ENCODE peak calls at places on chromosomes 3 and 15, in eight cellular contexts. M is foreskin fibroblast; W is GM23338; J is spleen; G is Calu3; B is CD8-positive, alpha-beta T cell; Y is MCF 10A; A is WTC11. C is an unnamed sample.

GRCh38 chr3:48543271-48543866 is 13.2 kb downstream of the PFKFB4 start:
- DNase-seq in M (no peak), W (no peak), J (no peak), G (no peak), B (no peak), Y (no peak), A (no peak), C (peak)

GRCh38 chr3:101825904-101826445 is 23.3 kb upstream of the NFKBIZ start:
- DNase-seq in M (peak), W (no peak), J (no peak), G (no peak), B (no peak), Y (peak), A (no peak), C (no peak)

GRCh38 chr15:64536244-64536836 is 76.0 kb downstream of the ZNF609 start:
- DNase-seq in M (peak), W (no peak), J (no peak), G (peak), B (no peak), Y (peak), A (no peak), C (no peak)

GRCh38 chr3:54900954-54901591 is 26.8 kb downstream of the LRTM1 start:
- DNase-seq in M (no peak), W (no peak), J (no peak), G (no peak), B (no peak), Y (no peak), A (no peak), C (no peak)

GRCh38 chr3:181722156-181722555 is 10.4 kb downstream of the SOX2 start:
- DNase-seq in M (no peak), W (no peak), J (no peak), G (no peak), B (no peak), Y (no peak), A (no peak), C (no peak)

GRCh38 chr3:53493997-53494791 is at the start of gene CACNA1D:
- DNase-seq in M (no peak), W (peak), J (no peak), G (peak), B (no peak), Y (peak), A (peak), C (no peak)

GRCh38 chr3:158105124-158105709 is 1.0 kb downstream of the SHOX2 start:
- DNase-seq in M (no peak), W (peak), J (peak), G (peak), B (no peak), Y (peak), A (peak), C (no peak)

GRCh38 chr3:88005066-88005465 is 53.7 kb downstream of the CGGBP1 start:
- DNase-seq in M (no peak), W (peak), J (no peak), G (no peak), B (no peak), Y (peak), A (no peak), C (no peak)

GRCh38 chr3:127990051-127990450 is 62.2 kb upstream of the SEC61A1 start:
- DNase-seq in M (no peak), W (no peak), J (no peak), G (no peak), B (no peak), Y (no peak), A (no peak), C (no peak)

GRCh38 chr3:89278305-89278704 is 170.9 kb downstream of the EPHA3 start:
- DNase-seq in M (no peak), W (peak), J (no peak), G (no peak), B (no peak), Y (no peak), A (peak), C (no peak)

GRCh38 chr3:148758303-148758884 is 60.7 kb downstream of the AGTR1 start:
- DNase-seq in M (no peak), W (no peak), J (no peak), G (no peak), B (no peak), Y (no peak), A (no peak), C (no peak)

GRCh38 chr3:55879901-55880331 is 392.8 kb upstream of the WNT5A start:
- DNase-seq in M (no peak), W (no peak), J (no peak), G (no peak), B (no peak), Y (peak), A (no peak), C (no peak)

GRCh38 chr3:16183601-16184270 is 9.3 kb downstream of the GALNT15 start:
- DNase-seq in M (peak), W (no peak), J (no peak), G (no peak), B (no peak), Y (peak), A (no peak), C (no peak)

GRCh38 chr15:100714034-100714748 is 111.8 kb downstream of the ASB7 start:
- DNase-seq in M (no peak), W (no peak), J (peak), G (no peak), B (no peak), Y (no peak), A (no peak), C (no peak)

GRCh38 chr3:135325096-135325495 is 530.0 kb downstream of the EPHB1 start:
- DNase-seq in M (no peak), W (no peak), J (no peak), G (no peak), B (no peak), Y (peak), A (no peak), C (no peak)

GRCh38 chr15:91852741-91853500 is 587 bp upstream of the SLCO3A1 start:
- DNase-seq in M (peak), W (peak), J (peak), G (peak), B (peak), Y (peak), A (peak), C (peak)

GRCh38 chr3:71548995-71549394 is 34.5 kb downstream of the FOXP1 start:
- DNase-seq in M (no peak), W (no peak), J (no peak), G (no peak), B (no peak), Y (no peak), A (no peak), C (no peak)

GRCh38 chr15:64950888-64951287 is 38.8 kb downstream of the SPG21 start:
- DNase-seq in M (no peak), W (no peak), J (no peak), G (no peak), B (no peak), Y (no peak), A (no peak), C (no peak)

GRCh38 chr15:39976291-39977274 is 42.7 kb downstream of the EIF2AK4 start:
- DNase-seq in M (peak), W (peak), J (peak), G (peak), B (no peak), Y (no peak), A (peak), C (no peak)

GRCh38 chr15:33963831-33964664 is 4.2 kb upstream of the CHRM5 start:
- DNase-seq in M (peak), W (peak), J (no peak), G (no peak), B (no peak), Y (peak), A (no peak), C (no peak)

GRCh38 chr15:33098082-33099058 is 96.1 kb downstream of the FMN1 start:
- DNase-seq in M (peak), W (no peak), J (no peak), G (no peak), B (no peak), Y (peak), A (no peak), C (no peak)

GRCh38 chr15:67181221-67181639 is 73.2 kb downstream of the AAGAB start:
- DNase-seq in M (no peak), W (no peak), J (no peak), G (no peak), B (no peak), Y (no peak), A (no peak), C (no peak)

GRCh38 chr3:13866406-13866965 is 13.4 kb downstream of the WNT7A start:
- DNase-seq in M (no peak), W (no peak), J (peak), G (no peak), B (peak), Y (peak), A (no peak), C (no peak)

GRCh38 chr15:51229907-51230328 is 108.5 kb downstream of the CYP19A1 start:
- DNase-seq in M (peak), W (peak), J (no peak), G (no peak), B (no peak), Y (no peak), A (no peak), C (no peak)

GRCh38 chr15:51579012-51579411 is 43.6 kb downstream of the DMXL2 start:
- DNase-seq in M (no peak), W (no peak), J (no peak), G (no peak), B (no peak), Y (no peak), A (no peak), C (no peak)

GRCh38 chr3:189908646-189909045 is 212.1 kb downstream of the P3H2 start:
- DNase-seq in M (peak), W (no peak), J (no peak), G (peak), B (no peak), Y (peak), A (no peak), C (no peak)

GRCh38 chr15:55587321-55588069 is 650 bp downstream of the PYGO1 start:
- DNase-seq in M (peak), W (peak), J (no peak), G (peak), B (no peak), Y (peak), A (peak), C (no peak)

GRCh38 chr3:72018339-72018984 is 233.5 kb upstream of the PROK2 start:
- DNase-seq in M (no peak), W (no peak), J (no peak), G (no peak), B (no peak), Y (peak), A (no peak), C (peak)

GRCh38 chr15:82828064-82828463 is 18.6 kb downstream of the WHAMM start:
- DNase-seq in M (no peak), W (no peak), J (no peak), G (no peak), B (no peak), Y (no peak), A (no peak), C (no peak)

GRCh38 chr3:114892117-114892870 is 254.8 kb downstream of the ZBTB20 start:
- DNase-seq in M (no peak), W (no peak), J (no peak), G (no peak), B (no peak), Y (no peak), A (no peak), C (no peak)

GRCh38 chr15:96657096-96657495 is 326.6 kb downstream of the NR2F2 start:
- DNase-seq in M (no peak), W (peak), J (no peak), G (no peak), B (no peak), Y (no peak), A (no peak), C (no peak)

GRCh38 chr15:89770041-89770440 is 6.1 kb upstream of the MESP2 start:
- DNase-seq in M (peak), W (no peak), J (no peak), G (no peak), B (no peak), Y (no peak), A (no peak), C (no peak)

GRCh38 chr3:106299300-106300098 is 430.7 kb upstream of the CBLB start:
- DNase-seq in M (peak), W (no peak), J (no peak), G (peak), B (no peak), Y (peak), A (no peak), C (no peak)

GRCh38 chr15:98257290-98257689 is 296.8 kb downstream of the ARRDC4 start:
- DNase-seq in M (no peak), W (no peak), J (no peak), G (no peak), B (no peak), Y (no peak), A (no peak), C (no peak)

GRCh38 chr15:96893159-96893906 is 562.8 kb downstream of the NR2F2 start:
- DNase-seq in M (no peak), W (peak), J (no peak), G (peak), B (no peak), Y (peak), A (peak), C (no peak)

GRCh38 chr3:53196575-53197407 is 35.8 kb downstream of the PRKCD start:
- DNase-seq in M (no peak), W (peak), J (no peak), G (no peak), B (no peak), Y (peak), A (peak), C (peak)

GRCh38 chr15:28897861-28898608 is 12.3 kb downstream of the APBA2 start:
- DNase-seq in M (no peak), W (no peak), J (peak), G (no peak), B (no peak), Y (no peak), A (no peak), C (no peak)

GRCh38 chr15:80434926-80435720 is 30.9 kb downstream of the ARNT2 start:
- DNase-seq in M (no peak), W (no peak), J (peak), G (no peak), B (no peak), Y (no peak), A (no peak), C (no peak)
- TF ChIP-seq CTCF in M (no peak), W (no peak), J (no peak), G (no peak), B (no peak), Y (no peak), A (no peak), C (no peak)

DNA sequence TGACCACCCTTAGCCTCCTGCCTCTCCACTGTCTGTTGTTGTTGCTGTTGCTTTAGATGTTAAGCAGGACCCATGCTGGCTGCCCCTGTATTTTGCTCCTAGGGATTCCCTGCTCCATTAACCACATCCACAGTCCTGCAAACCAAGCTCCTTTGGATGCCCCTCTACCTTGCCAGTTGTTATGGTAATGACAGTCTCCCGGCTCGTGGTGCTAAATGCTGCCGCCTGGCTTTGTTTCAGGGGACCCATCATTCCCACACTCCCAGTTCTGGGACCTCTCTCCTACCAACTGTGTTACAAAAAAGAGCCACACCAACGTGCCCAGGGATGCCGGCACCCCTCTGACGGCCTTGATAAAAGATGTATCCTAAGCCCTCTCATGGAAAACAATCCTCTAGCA is 15.5 kb upstream of the MCCC1 start:
- DNase-seq in M (no peak), W (peak), J (no peak), G (no peak), B (no peak), Y (no peak), A (peak), C (no peak)
- TF ChIP-seq CTCF in M (no peak), W (peak), J (no peak), G (no peak), B (no peak), Y (no peak), A (no peak), C (no peak)

GRCh38 chr3:43733459-43734384 is 43.0 kb downstream of the ABHD5 start:
- DNase-seq in M (peak), W (peak), J (no peak), G (no peak), B (no peak), Y (no peak), A (peak), C (no peak)
- TF ChIP-seq CTCF in M (no peak), W (peak), J (no peak), G (no peak), B (no peak), Y (no peak), A (no peak), C (no peak)

GRCh38 chr3:187066228-187066995 is 72.9 kb downstream of the RPL39L start:
- DNase-seq in M (no peak), W (peak), J (no peak), G (peak), B (peak), Y (peak), A (peak), C (no peak)
- TF ChIP-seq CTCF in M (no peak), W (peak), J (peak), G (no peak), B (peak), Y (peak), A (peak), C (peak)

GRCh38 chr3:45020534-45020933 is 5.6 kb upstream of the CLEC3B start:
- DNase-seq in M (no peak), W (no peak), J (no peak), G (no peak), B (no peak), Y (no peak), A (no peak), C (no peak)
- TF ChIP-seq CTCF in M (no peak), W (no peak), J (no peak), G (no peak), B (no peak), Y (no peak), A (no peak), C (no peak)

GRCh38 chr15:74311734-74312444 is 55.6 kb downstream of the CYP11A1 start:
- DNase-seq in M (no peak), W (peak), J (no peak), G (peak), B (no peak), Y (peak), A (peak), C (no peak)
- TF ChIP-seq CTCF in M (peak), W (peak), J (peak), G (peak), B (no peak), Y (peak), A (no peak), C (no peak)

GRCh38 chr3:132461544-132461943 is 44.2 kb downstream of the DNAJC13 start:
- DNase-seq in M (peak), W (no peak), J (no peak), G (no peak), B (no peak), Y (no peak), A (no peak), C (no peak)
- TF ChIP-seq CTCF in M (no peak), W (no peak), J (no peak), G (no peak), B (no peak), Y (no peak), A (no peak), C (no peak)

GRCh38 chr3:123743121-123743520 is 141.0 kb downstream of the MYLK start:
- DNase-seq in M (no peak), W (no peak), J (no peak), G (no peak), B (no peak), Y (no peak), A (no peak), C (no peak)

GRCh38 chr3:123741058-123741511 is 143.0 kb downstream of the MYLK start:
- DNase-seq in M (no peak), W (no peak), J (no peak), G (no peak), B (no peak), Y (no peak), A (no peak), C (no peak)

GRCh38 chr3:123750209-123750608 is 133.9 kb downstream of the MYLK start:
- DNase-seq in M (no peak), W (no peak), J (no peak), G (no peak), B (no peak), Y (no peak), A (no peak), C (no peak)

GRCh38 chr3:123749716-123750115 is 134.4 kb downstream of the MYLK start:
- DNase-seq in M (peak), W (no peak), J (no peak), G (no peak), B (no peak), Y (peak), A (no peak), C (no peak)

DNA sequence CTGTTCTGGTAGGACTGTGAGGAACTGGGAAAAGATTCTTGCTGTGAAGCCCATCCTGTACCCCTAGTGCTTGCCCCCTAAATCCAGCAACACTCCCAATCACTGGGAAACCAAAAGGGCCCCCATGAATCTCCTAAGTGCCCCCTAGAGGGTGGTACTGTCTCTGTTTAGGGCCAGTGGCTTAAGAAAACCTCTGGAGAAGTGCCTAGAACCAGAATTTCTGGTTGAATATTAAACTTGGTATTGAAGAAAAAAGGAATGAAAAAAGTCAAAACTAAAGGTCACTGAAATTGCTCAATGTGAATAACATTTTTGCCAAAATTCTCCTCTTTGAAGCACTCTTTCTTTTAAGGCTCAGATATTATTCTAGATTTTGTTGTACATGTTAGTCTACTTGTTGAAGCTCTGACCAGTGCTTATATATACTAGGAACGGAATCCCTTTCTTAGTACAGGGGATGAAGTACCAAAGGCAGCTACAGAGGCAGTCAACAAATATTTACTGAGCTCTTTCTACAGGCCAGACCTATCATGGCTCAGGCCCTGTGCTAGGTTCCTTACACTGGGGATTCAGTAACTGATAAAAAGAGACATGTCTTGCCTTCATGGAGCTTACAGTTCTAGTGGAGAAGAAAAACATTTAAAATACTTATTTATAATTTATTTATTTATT is 138.8 kb downstream of the MYLK start:
- DNase-seq in M (no peak), W (peak), J (no peak), G (peak), B (no peak), Y (no peak), A (no peak), C (no peak)
- TF ChIP-seq CTCF in M (peak), W (peak), J (peak), G (no peak), B (no peak), Y (peak), A (no peak), C (no peak)